ENCODE peak calls at places on chromosomes 2 and 18, in five cellular contexts. J, Q, T, K and Z are unnamed samples.

GRCh38 chr2:144509001-144509545 is 10.8 kb downstream of the ZEB2 start:
- DNase-seq in K (no peak), J (no peak), Q (no peak), T (peak), Z (no peak)

GRCh38 chr2:143034292-143035074 is 94.7 kb upstream of the ARHGAP15 start:
- DNase-seq in T (peak), Q (peak), J (peak), K (peak), Z (peak)

GRCh38 chr2:38115216-38116012 is 39.5 kb upstream of the CYP1B1 start:
- DNase-seq in T (peak), J (peak), Q (no peak), K (peak), Z (no peak)

GRCh38 chr18:59042477-59042842 is 97.2 kb upstream of the SEC11C start:
- DNase-seq in J (no peak), K (peak), Q (no peak), T (peak), Z (no peak)

GRCh38 chr2:28695245-28695647 is 56.4 kb upstream of the PPP1CB start:
- DNase-seq in T (no peak), K (peak), Q (no peak), J (peak), Z (no peak)

GRCh38 chr2:201890447-201890846 is 84.1 kb downstream of the CDK15 start:
- DNase-seq in T (peak), Q (no peak), K (peak), J (no peak), Z (no peak)

GRCh38 chr2:141641462-141641861 is 489.4 kb downstream of the LRP1B start:
- DNase-seq in K (peak), J (no peak), Q (no peak), T (peak), Z (peak)

GRCh38 chr2:43592443-43592842 is 3.4 kb downstream of the THADA start:
- DNase-seq in J (no peak), Q (no peak), T (no peak), K (no peak), Z (no peak)

GRCh38 chr2:138874251-138874650 is 94.1 kb upstream of the NXPH2 start:
- DNase-seq in Q (no peak), K (no peak), J (no peak), T (no peak), Z (no peak)

GRCh38 chr2:46170011-46170410 is 127.2 kb upstream of the EPAS1 start:
- DNase-seq in Q (no peak), K (peak), J (no peak), T (no peak), Z (no peak)

GRCh38 chr18:36993068-36993467 is 164.1 kb downstream of the KIAA1328 start:
- DNase-seq in Q (no peak), J (no peak), K (peak), T (peak), Z (peak)

GRCh38 chr2:128737546-128737826 is 418.8 kb upstream of the HS6ST1 start:
- DNase-seq in J (no peak), Q (no peak), T (no peak), K (no peak), Z (no peak)

GRCh38 chr2:241309684-241310117 is 5.8 kb downstream of the HDLBP start:
- DNase-seq in Q (no peak), T (peak), J (no peak), K (peak), Z (no peak)

GRCh38 chr2:188278388-188279092 is 13.1 kb upstream of the GULP1 start:
- DNase-seq in K (no peak), Q (no peak), T (no peak), J (no peak), Z (no peak)

GRCh38 chr2:105617631-105618350 is 126.9 kb upstream of the NCK2 start:
- DNase-seq in Q (no peak), T (no peak), K (no peak), J (no peak), Z (no peak)

GRCh38 chr18:63773616-63774015 is 1.6 kb upstream of the SERPINB7 start:
- DNase-seq in T (no peak), J (no peak), Q (no peak), K (no peak), Z (no peak)

GRCh38 chr18:23669202-23669766 is 6.6 kb upstream of the ANKRD29 start:
- DNase-seq in T (no peak), Q (no peak), K (no peak), J (no peak), Z (no peak)

GRCh38 chr2:16118611-16119590 is 178.6 kb downstream of the MYCN start:
- DNase-seq in T (no peak), K (no peak), J (no peak), Q (no peak), Z (no peak)

GRCh38 chr2:114049826-114050225 is 159.9 kb downstream of the ACTR3 start:
- DNase-seq in K (no peak), J (no peak), T (no peak), Q (no peak), Z (no peak)

GRCh38 chr2:107719141-107719540 is 107.6 kb upstream of the RGPD4 start:
- DNase-seq in K (no peak), J (no peak), T (no peak), Q (no peak), Z (no peak)

GRCh38 chr18:72542993-72543361 is 1.2 kb downstream of the CBLN2 start:
- DNase-seq in K (no peak), J (no peak), Q (no peak), T (peak), Z (no peak)

GRCh38 chr2:228048838-228049490 is 132.5 kb downstream of the SPHKAP start:
- DNase-seq in J (no peak), Q (no peak), K (peak), T (peak), Z (no peak)

GRCh38 chr2:120722211-120722602 is 13.5 kb upstream of the GLI2 start:
- DNase-seq in K (no peak), J (peak), Q (no peak), T (no peak), Z (no peak)

GRCh38 chr18:61530681-61531080 is 197.5 kb downstream of the CDH20 start:
- DNase-seq in T (no peak), K (no peak), Q (no peak), J (no peak), Z (no peak)

GRCh38 chr18:45274026-45274425 is 341.2 kb upstream of the SLC14A2 start:
- DNase-seq in T (peak), Q (no peak), K (no peak), J (no peak), Z (no peak)

GRCh38 chr2:32947076-32947483 is 327 bp downstream of the LTBP1 start:
- DNase-seq in K (no peak), T (peak), J (no peak), Q (no peak), Z (no peak)

GRCh38 chr2:42974303-42974696 is 181.9 kb upstream of the HAAO start:
- DNase-seq in Q (no peak), K (no peak), J (peak), T (no peak), Z (no peak)

GRCh38 chr2:28896906-28897305 is 2.4 kb downstream of the WDR43 start:
- DNase-seq in J (no peak), Q (no peak), K (no peak), T (peak), Z (no peak)

GRCh38 chr18:41096504-41096903 is 858.5 kb upstream of the PIK3C3 start:
- DNase-seq in T (peak), J (no peak), Q (no peak), K (peak), Z (no peak)

GRCh38 chr2:145108959-145109710 is 589.2 kb upstream of the ZEB2 start:
- DNase-seq in Q (no peak), K (no peak), T (no peak), J (no peak), Z (no peak)

GRCh38 chr2:88099798-88100488 is 27.9 kb downstream of the FABP1 start:
- DNase-seq in Q (no peak), J (no peak), K (peak), T (peak), Z (no peak)

GRCh38 chr18:80154293-80154692 is 45.2 kb downstream of the ADNP2 start:
- DNase-seq in T (peak), K (peak), J (no peak), Q (no peak), Z (no peak)

GRCh38 chr2:24616606-24617005 is 125.6 kb downstream of the NCOA1 start:
- DNase-seq in K (peak), J (no peak), Q (no peak), T (no peak), Z (no peak)

GRCh38 chr2:24611626-24612025 is 120.6 kb downstream of the NCOA1 start:
- DNase-seq in J (no peak), Q (no peak), T (no peak), K (no peak), Z (no peak)

GRCh38 chr2:24617431-24617830 is 126.4 kb downstream of the NCOA1 start:
- DNase-seq in K (peak), T (peak), J (no peak), Q (no peak), Z (no peak)

GRCh38 chr2:24613154-24613814 is 122.2 kb downstream of the NCOA1 start:
- DNase-seq in J (no peak), K (peak), T (peak), Q (peak), Z (no peak)
- TF ChIP-seq CTCF in J (no peak), K (peak), T (peak), Q (peak), Z (peak)

GRCh38 chr2:84841577-84841976 is 39.3 kb downstream of the TRABD2A start:
- DNase-seq in J (no peak), Q (no peak), T (no peak), K (no peak), Z (no peak)

GRCh38 chr2:84844141-84844540 is 36.7 kb downstream of the TRABD2A start:
- DNase-seq in T (no peak), Q (no peak), K (no peak), J (no peak), Z (no peak)

GRCh38 chr2:84839851-84840250 is 41.0 kb downstream of the TRABD2A start:
- DNase-seq in T (no peak), J (no peak), K (no peak), Q (no peak), Z (no peak)

GRCh38 chr2:84838434-84839145 is 42.3 kb downstream of the TRABD2A start:
- DNase-seq in Q (peak), T (peak), K (no peak), J (no peak), Z (no peak)

GRCh38 chr2:84840306-84840705 is 40.6 kb downstream of the TRABD2A start:
- DNase-seq in T (peak), K (no peak), J (no peak), Q (no peak), Z (no peak)
- TF ChIP-seq CTCF in T (no peak), K (peak), J (no peak), Q (peak), Z (no peak)

DNA sequence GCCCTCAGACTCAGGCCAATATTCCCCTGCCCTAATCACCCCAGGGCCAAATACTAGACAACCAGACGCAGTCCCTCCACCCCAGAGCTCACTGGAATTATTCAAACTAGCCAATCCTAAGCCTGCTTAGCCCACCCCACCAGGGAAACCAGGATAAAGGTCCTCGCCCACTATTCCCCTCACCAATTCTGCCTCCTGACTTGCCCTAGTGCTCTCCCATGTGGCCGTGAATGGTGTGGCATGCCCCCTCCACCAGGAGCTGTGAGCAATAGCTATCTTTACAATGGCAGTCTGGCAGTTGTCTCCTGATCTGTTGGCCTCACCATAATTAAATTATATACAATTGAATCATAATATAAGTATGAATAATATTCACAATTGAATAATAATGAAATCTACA is 42.3 kb downstream of the FAM124B start:
- DNase-seq in K (peak), J (no peak), Q (no peak), T (peak), Z (no peak)
- TF ChIP-seq CTCF in K (peak), J (no peak), Q (peak), T (peak), Z (peak)

GRCh38 chr18:21910906-21911305 is 170.3 kb downstream of the MIB1 start:
- DNase-seq in Q (no peak), J (no peak), K (no peak), T (no peak), Z (no peak)

GRCh38 chr18:21911551-21911950 is 171.0 kb downstream of the MIB1 start:
- DNase-seq in T (no peak), J (no peak), Q (no peak), K (no peak), Z (no peak)

GRCh38 chr18:21904856-21905255 is 164.3 kb downstream of the MIB1 start:
- DNase-seq in T (no peak), J (peak), Q (no peak), K (no peak), Z (no peak)

GRCh38 chr18:21903688-21904087 is 163.1 kb downstream of the MIB1 start:
- DNase-seq in J (no peak), K (no peak), T (no peak), Q (no peak), Z (no peak)

DNA sequence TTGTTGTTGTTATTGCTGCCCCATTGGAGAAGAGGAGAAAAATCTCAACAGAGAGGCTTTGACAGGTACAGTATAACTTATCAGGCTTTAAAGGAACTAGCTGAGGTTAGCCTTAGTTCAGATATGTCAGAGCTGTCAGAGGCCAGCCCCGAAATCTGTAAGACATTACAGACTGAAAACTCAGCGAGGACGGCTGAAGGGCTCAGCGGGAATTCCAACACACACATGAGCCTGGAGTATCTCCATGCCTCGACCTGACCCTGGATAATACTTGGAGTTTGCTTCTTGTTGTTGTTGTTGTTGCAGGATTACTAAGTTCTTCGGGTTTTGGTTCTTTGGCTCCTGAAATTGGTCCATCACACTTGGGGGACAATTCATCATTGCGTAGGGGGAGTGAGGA is 166.9 kb downstream of the MIB1 start:
- DNase-seq in K (no peak), T (no peak), Q (no peak), J (no peak), Z (no peak)
- TF ChIP-seq CTCF in K (no peak), T (no peak), Q (no peak), J (no peak), Z (no peak)

DNA sequence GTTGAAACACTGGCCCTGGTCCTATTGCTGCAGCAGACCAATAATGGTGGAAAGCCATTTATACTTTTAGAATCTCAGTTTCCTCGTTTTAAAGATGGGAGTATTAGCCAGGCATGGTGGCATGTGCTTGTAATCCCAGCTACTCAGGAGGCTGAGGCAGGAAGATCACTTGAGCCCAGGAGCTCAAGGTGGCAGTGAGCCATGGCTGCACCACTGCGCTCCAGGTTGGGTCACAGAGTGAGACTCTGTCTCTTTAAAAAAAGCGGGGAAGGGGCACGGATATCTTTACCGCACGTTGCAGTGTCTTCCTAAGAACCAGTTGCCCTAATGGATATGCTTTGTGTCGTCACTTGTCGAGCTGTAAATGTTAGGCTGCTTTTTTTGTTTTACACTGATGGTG is 8.3 kb downstream of the MTCL1 start:
- DNase-seq in T (no peak), K (no peak), Q (no peak), J (no peak), Z (no peak)
- TF ChIP-seq CTCF in T (no peak), K (no peak), Q (no peak), J (no peak), Z (no peak)